ENCODE peak calls at places on chromosomes 7 and 10, in six cellular contexts. One of them, this sample, is unnamed.

GRCh38 chr7:45186261-45186813 is 28.7 kb downstream of the RAMP3 start:
- DNase-seq in neural progenitor cell: no peak
- DNase-seq in mesenchymal stem cell: no peak
- DNase-seq in IMR-90: no peak
- DNase-seq in MM.1S: no peak
- DNase-seq in fibroblast of lung: no peak
- DNase-seq in this sample: no peak

GRCh38 chr10:19730071-19730470 is 86.2 kb upstream of the PLXDC2 start:
- DNase-seq in neural progenitor cell: no peak
- DNase-seq in fibroblast of lung: peak
- DNase-seq in MM.1S: no peak
- DNase-seq in mesenchymal stem cell: peak
- DNase-seq in IMR-90: peak
- DNase-seq in this sample: no peak

GRCh38 chr10:29756476-29756875 is 121.7 kb upstream of the SVIL start:
- DNase-seq in IMR-90: no peak
- DNase-seq in neural progenitor cell: no peak
- DNase-seq in fibroblast of lung: no peak
- DNase-seq in MM.1S: no peak
- DNase-seq in mesenchymal stem cell: no peak
- DNase-seq in this sample: no peak

GRCh38 chr7:102089175-102090098 is 197.2 kb upstream of the SH2B2 start:
- DNase-seq in fibroblast of lung: no peak
- DNase-seq in MM.1S: no peak
- DNase-seq in mesenchymal stem cell: peak
- DNase-seq in IMR-90: no peak
- DNase-seq in neural progenitor cell: no peak
- DNase-seq in this sample: peak

GRCh38 chr7:2757904-2758672 is 70.1 kb downstream of the AMZ1 start:
- DNase-seq in fibroblast of lung: peak
- DNase-seq in IMR-90: peak
- DNase-seq in mesenchymal stem cell: peak
- DNase-seq in MM.1S: peak
- DNase-seq in neural progenitor cell: no peak
- DNase-seq in this sample: peak

GRCh38 chr10:89342219-89342966 is 14.6 kb downstream of the IFIT3 start:
- DNase-seq in fibroblast of lung: peak
- DNase-seq in MM.1S: no peak
- DNase-seq in mesenchymal stem cell: no peak
- DNase-seq in IMR-90: peak
- DNase-seq in neural progenitor cell: no peak
- DNase-seq in this sample: no peak

GRCh38 chr10:132107211-132107946 is 41.6 kb downstream of the JAKMIP3 start:
- DNase-seq in fibroblast of lung: no peak
- DNase-seq in neural progenitor cell: no peak
- DNase-seq in mesenchymal stem cell: no peak
- DNase-seq in MM.1S: no peak
- DNase-seq in IMR-90: no peak
- DNase-seq in this sample: no peak

GRCh38 chr7:7641129-7641663 is 644 bp downstream of the UMAD1 start:
- DNase-seq in MM.1S: no peak
- DNase-seq in neural progenitor cell: no peak
- DNase-seq in mesenchymal stem cell: no peak
- DNase-seq in fibroblast of lung: peak
- DNase-seq in IMR-90: peak
- DNase-seq in this sample: peak

GRCh38 chr7:141752634-141753033 is 11.3 kb upstream of the TAS2R3 start:
- DNase-seq in MM.1S: peak
- DNase-seq in neural progenitor cell: no peak
- DNase-seq in fibroblast of lung: peak
- DNase-seq in IMR-90: no peak
- DNase-seq in mesenchymal stem cell: peak
- DNase-seq in this sample: no peak

GRCh38 chr7:36875794-36876193 is 151.5 kb upstream of the AOAH start:
- DNase-seq in fibroblast of lung: no peak
- DNase-seq in IMR-90: no peak
- DNase-seq in mesenchymal stem cell: no peak
- DNase-seq in MM.1S: no peak
- DNase-seq in neural progenitor cell: peak
- DNase-seq in this sample: no peak

GRCh38 chr7:106129291-106129690 is 17.2 kb upstream of the SYPL1 start:
- DNase-seq in IMR-90: no peak
- DNase-seq in mesenchymal stem cell: peak
- DNase-seq in neural progenitor cell: no peak
- DNase-seq in fibroblast of lung: no peak
- DNase-seq in MM.1S: no peak
- DNase-seq in this sample: no peak
- H3K4me2 ChIP-seq in IMR-90: no peak
- H3K4me2 ChIP-seq in mesenchymal stem cell: no peak
- H3K4me2 ChIP-seq in neural progenitor cell: no peak
- H3K4me2 ChIP-seq in fibroblast of lung: no peak
- H3K4me2 ChIP-seq in MM.1S: no peak
- H3K4me2 ChIP-seq in this sample: no peak

GRCh38 chr10:55630491-55631056 is 730.5 kb downstream of the ZWINT start:
- DNase-seq in neural progenitor cell: peak
- DNase-seq in MM.1S: no peak
- DNase-seq in IMR-90: no peak
- DNase-seq in mesenchymal stem cell: peak
- DNase-seq in fibroblast of lung: peak
- DNase-seq in this sample: no peak
- H3K4me2 ChIP-seq in neural progenitor cell: peak
- H3K4me2 ChIP-seq in MM.1S: peak
- H3K4me2 ChIP-seq in IMR-90: no peak
- H3K4me2 ChIP-seq in mesenchymal stem cell: peak
- H3K4me2 ChIP-seq in fibroblast of lung: peak
- H3K4me2 ChIP-seq in this sample: no peak

GRCh38 chr10:71270301-71270777 is 48.7 kb upstream of the SLC29A3 start:
- DNase-seq in MM.1S: peak
- DNase-seq in mesenchymal stem cell: peak
- DNase-seq in fibroblast of lung: peak
- DNase-seq in neural progenitor cell: peak
- DNase-seq in IMR-90: peak
- DNase-seq in this sample: peak
- H3K4me2 ChIP-seq in MM.1S: no peak
- H3K4me2 ChIP-seq in mesenchymal stem cell: no peak
- H3K4me2 ChIP-seq in fibroblast of lung: no peak
- H3K4me2 ChIP-seq in neural progenitor cell: no peak
- H3K4me2 ChIP-seq in IMR-90: no peak
- H3K4me2 ChIP-seq in this sample: no peak

GRCh38 chr7:151430391-151431205 is 9.3 kb downstream of the CRYGN start:
- DNase-seq in MM.1S: no peak
- DNase-seq in fibroblast of lung: no peak
- DNase-seq in neural progenitor cell: no peak
- DNase-seq in mesenchymal stem cell: no peak
- DNase-seq in IMR-90: no peak
- DNase-seq in this sample: no peak

GRCh38 chr7:151429232-151429554 is 10.7 kb downstream of the CRYGN start:
- DNase-seq in neural progenitor cell: no peak
- DNase-seq in MM.1S: no peak
- DNase-seq in mesenchymal stem cell: no peak
- DNase-seq in fibroblast of lung: no peak
- DNase-seq in IMR-90: no peak
- DNase-seq in this sample: no peak

GRCh38 chr7:151428393-151429231 is 11.3 kb downstream of the CRYGN start:
- DNase-seq in mesenchymal stem cell: peak
- DNase-seq in fibroblast of lung: peak
- DNase-seq in MM.1S: no peak
- DNase-seq in IMR-90: peak
- DNase-seq in neural progenitor cell: peak
- DNase-seq in this sample: peak

GRCh38 chr7:151431281-151431767 is 8.6 kb downstream of the CRYGN start:
- DNase-seq in IMR-90: no peak
- DNase-seq in fibroblast of lung: no peak
- DNase-seq in neural progenitor cell: no peak
- DNase-seq in MM.1S: no peak
- DNase-seq in mesenchymal stem cell: no peak
- DNase-seq in this sample: no peak

DNA sequence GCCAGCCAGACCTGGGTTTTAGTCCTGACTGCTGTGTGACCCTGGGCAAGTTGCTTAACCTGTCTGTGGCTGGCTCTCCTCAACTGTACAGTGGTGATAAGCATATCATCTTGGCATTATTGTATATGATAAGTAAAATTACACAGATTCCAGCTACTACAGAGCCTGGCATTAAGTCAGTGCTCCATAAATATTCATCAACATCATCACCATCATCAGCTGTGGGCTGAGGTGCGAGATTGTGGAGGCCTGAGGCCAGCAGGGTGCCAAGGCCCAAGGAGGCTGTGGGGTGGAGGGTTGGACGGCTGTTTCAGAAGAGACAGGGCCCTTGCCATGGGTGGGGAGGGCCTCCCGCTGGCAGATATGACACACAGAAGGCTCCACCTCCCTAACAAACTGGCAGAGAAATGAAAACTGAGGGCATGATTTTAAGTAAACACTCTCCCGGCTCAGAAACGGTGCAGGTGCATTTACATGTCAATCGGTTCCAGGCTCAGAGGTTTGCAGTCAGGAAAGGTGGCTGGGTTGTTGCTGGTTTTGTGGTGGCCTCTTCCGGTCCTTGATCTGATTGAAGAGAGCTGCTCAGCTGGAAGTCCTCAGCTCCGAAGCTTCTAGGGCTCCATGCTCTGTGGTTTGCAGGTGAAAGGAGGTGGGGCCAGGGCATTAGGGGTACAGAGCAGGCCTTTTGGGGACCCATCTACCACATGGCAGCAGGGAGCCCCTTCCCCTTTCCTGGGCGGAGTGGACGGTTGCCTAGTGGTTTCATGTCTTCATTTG is 10.2 kb downstream of the CRYGN start:
- DNase-seq in MM.1S: peak
- DNase-seq in mesenchymal stem cell: no peak
- DNase-seq in neural progenitor cell: no peak
- DNase-seq in IMR-90: peak
- DNase-seq in fibroblast of lung: no peak
- DNase-seq in this sample: no peak
- H3K4me2 ChIP-seq in MM.1S: peak
- H3K4me2 ChIP-seq in mesenchymal stem cell: no peak
- H3K4me2 ChIP-seq in neural progenitor cell: no peak
- H3K4me2 ChIP-seq in IMR-90: no peak
- H3K4me2 ChIP-seq in fibroblast of lung: no peak
- H3K4me2 ChIP-seq in this sample: no peak

GRCh38 chr10:3056280-3057037 is 10.9 kb upstream of the PFKP start:
- DNase-seq in mesenchymal stem cell: peak
- DNase-seq in neural progenitor cell: no peak
- DNase-seq in MM.1S: no peak
- DNase-seq in fibroblast of lung: no peak
- DNase-seq in IMR-90: peak
- DNase-seq in this sample: no peak
- H3K4me2 ChIP-seq in mesenchymal stem cell: no peak
- H3K4me2 ChIP-seq in neural progenitor cell: no peak
- H3K4me2 ChIP-seq in MM.1S: no peak
- H3K4me2 ChIP-seq in fibroblast of lung: no peak
- H3K4me2 ChIP-seq in IMR-90: peak
- H3K4me2 ChIP-seq in this sample: no peak

DNA sequence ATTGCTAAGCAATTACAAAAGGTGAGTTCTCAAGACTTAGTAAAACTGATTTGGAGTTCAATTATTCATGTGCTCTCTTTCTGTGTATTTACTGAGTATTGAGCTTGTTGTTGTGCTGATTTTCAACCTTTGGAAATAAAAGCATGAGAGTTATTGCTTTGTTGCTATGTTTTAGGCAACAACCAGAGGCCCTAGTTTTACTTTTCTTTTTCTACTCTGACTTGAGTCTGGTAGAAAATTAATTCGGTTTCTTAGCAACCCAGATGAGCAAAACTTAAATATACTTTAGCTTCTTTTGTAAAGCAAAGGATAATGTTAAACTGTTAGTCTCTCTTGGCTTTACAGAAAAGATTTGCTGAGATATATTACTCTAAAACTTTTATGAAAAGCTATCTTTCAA is 66.4 kb upstream of the SCIN start:
- DNase-seq in fibroblast of lung: no peak
- DNase-seq in mesenchymal stem cell: no peak
- DNase-seq in IMR-90: no peak
- DNase-seq in MM.1S: no peak
- DNase-seq in neural progenitor cell: no peak
- DNase-seq in this sample: no peak
- H3K4me2 ChIP-seq in fibroblast of lung: no peak
- H3K4me2 ChIP-seq in mesenchymal stem cell: no peak
- H3K4me2 ChIP-seq in IMR-90: no peak
- H3K4me2 ChIP-seq in MM.1S: peak
- H3K4me2 ChIP-seq in neural progenitor cell: no peak
- H3K4me2 ChIP-seq in this sample: no peak

GRCh38 chr10:12583891-12584595 is 234.7 kb downstream of the CAMK1D start:
- DNase-seq in fibroblast of lung: no peak
- DNase-seq in IMR-90: no peak
- DNase-seq in mesenchymal stem cell: no peak
- DNase-seq in neural progenitor cell: no peak
- DNase-seq in MM.1S: no peak
- DNase-seq in this sample: no peak
- H3K4me2 ChIP-seq in fibroblast of lung: no peak
- H3K4me2 ChIP-seq in IMR-90: no peak
- H3K4me2 ChIP-seq in mesenchymal stem cell: no peak
- H3K4me2 ChIP-seq in neural progenitor cell: no peak
- H3K4me2 ChIP-seq in MM.1S: no peak
- H3K4me2 ChIP-seq in this sample: no peak